ENCODE peak calls at places on chromosomes 12 and 14, in eight cellular contexts. X is H54; A is aorta; U is T1000; O is ovary; L is HuH-7.5; H is activated CD8-positive, alpha-beta memory T cell treated with anti-CD3 and anti-CD28 coated beads, Interleukin-2, amount 50 U/mL, for 48 hours; T is NCI-H2081. R is an unnamed sample.

GRCh38 chr14:101313268-101313667 is 248.0 kb upstream of the DIO3 start:
- DNase-seq in X (no peak), A (no peak), U (no peak), O (no peak), L (no peak), H (no peak), T (no peak), R (no peak)

GRCh38 chr12:75961878-75962277 is 69.7 kb downstream of the PHLDA1 start:
- DNase-seq in X (no peak), A (no peak), U (no peak), O (no peak), L (no peak), H (no peak), T (no peak), R (no peak)

GRCh38 chr14:29548948-29549370 is 378.7 kb downstream of the PRKD1 start:
- DNase-seq in X (peak), A (no peak), U (peak), O (no peak), L (peak), H (no peak), T (peak), R (no peak)

GRCh38 chr14:100100032-100100405 is 34.8 kb downstream of the EVL start:
- DNase-seq in X (no peak), A (no peak), U (no peak), O (no peak), L (no peak), H (no peak), T (no peak), R (no peak)

GRCh38 chr12:12528361-12529092 is 34.1 kb downstream of the DUSP16 start:
- DNase-seq in X (no peak), A (no peak), U (no peak), O (no peak), L (no peak), H (no peak), T (peak), R (no peak)

GRCh38 chr12:57771873-57772428 is at the start of gene METTL1:
- DNase-seq in X (peak), A (peak), U (peak), O (peak), L (peak), H (peak), T (peak), R (peak)

GRCh38 chr12:108685469-108686247 is 45.7 kb downstream of the CORO1C start:
- DNase-seq in X (no peak), A (no peak), U (no peak), O (no peak), L (no peak), H (no peak), T (no peak), R (no peak)

GRCh38 chr14:94000267-94000666 is 3.2 kb downstream of the CCDC197 start:
- DNase-seq in X (no peak), A (no peak), U (no peak), O (no peak), L (no peak), H (no peak), T (no peak), R (no peak)

GRCh38 chr12:40733871-40734270 is 41.6 kb downstream of the CNTN1 start:
- DNase-seq in X (no peak), A (no peak), U (no peak), O (no peak), L (no peak), H (no peak), T (peak), R (no peak)

GRCh38 chr14:65229431-65230286 is 127.3 kb upstream of the MAX start:
- DNase-seq in X (no peak), A (peak), U (no peak), O (peak), L (no peak), H (peak), T (peak), R (no peak)

GRCh38 chr12:45343269-45344051 is 127.6 kb downstream of the ANO6 start:
- DNase-seq in X (peak), A (no peak), U (peak), O (no peak), L (no peak), H (no peak), T (no peak), R (no peak)

GRCh38 chr14:100538566-100539318 is 48.5 kb downstream of the BEGAIN start:
- DNase-seq in X (no peak), A (peak), U (no peak), O (peak), L (no peak), H (no peak), T (no peak), R (peak)

GRCh38 chr12:108147279-108147678 is 18.2 kb downstream of the WSCD2 start:
- DNase-seq in X (no peak), A (no peak), U (no peak), O (no peak), L (no peak), H (no peak), T (no peak), R (no peak)

GRCh38 chr12:45768194-45768593 is 38.7 kb downstream of the ARID2 start:
- DNase-seq in X (no peak), A (no peak), U (no peak), O (no peak), L (no peak), H (no peak), T (no peak), R (no peak)

GRCh38 chr14:23910081-23910875 is 43.3 kb upstream of the DHRS4 start:
- DNase-seq in X (peak), A (no peak), U (no peak), O (no peak), L (peak), H (no peak), T (peak), R (no peak)

GRCh38 chr12:69056743-69057515 is 124.0 kb upstream of the CPM start:
- DNase-seq in X (no peak), A (no peak), U (no peak), O (no peak), L (no peak), H (no peak), T (no peak), R (no peak)

GRCh38 chr14:74048291-74048690 is 29.1 kb downstream of the BBOF1 start:
- DNase-seq in X (no peak), A (no peak), U (no peak), O (no peak), L (no peak), H (no peak), T (no peak), R (no peak)

GRCh38 chr14:69879175-69880047 is at the start of gene SMOC1:
- DNase-seq in X (no peak), A (no peak), U (no peak), O (no peak), L (peak), H (no peak), T (peak), R (peak)

GRCh38 chr12:13000616-13000934 is 510 bp upstream of the HEBP1 start:
- DNase-seq in X (peak), A (no peak), U (no peak), O (no peak), L (peak), H (no peak), T (peak), R (no peak)

GRCh38 chr12:25496098-25496587 is 56.9 kb downstream of the LMNTD1 start:
- DNase-seq in X (no peak), A (no peak), U (no peak), O (no peak), L (no peak), H (no peak), T (no peak), R (no peak)

GRCh38 chr12:7934153-7934552 is 1.8 kb downstream of the SLC2A3 start:
- DNase-seq in X (no peak), A (no peak), U (no peak), O (no peak), L (no peak), H (no peak), T (no peak), R (no peak)

GRCh38 chr12:90801776-90802175 is 153.2 kb downstream of the CCER1 start:
- DNase-seq in X (peak), A (no peak), U (peak), O (no peak), L (no peak), H (no peak), T (no peak), R (no peak)

GRCh38 chr12:111434680-111435338 is 29.1 kb downstream of the SH2B3 start:
- DNase-seq in X (no peak), A (peak), U (no peak), O (peak), L (no peak), H (peak), T (peak), R (peak)

GRCh38 chr12:69936214-69936731 is 111.2 kb downstream of the MYRFL start:
- DNase-seq in X (no peak), A (no peak), U (no peak), O (no peak), L (no peak), H (no peak), T (no peak), R (no peak)

GRCh38 chr14:102408729-102409128 is 46.0 kb downstream of the TECPR2 start:
- DNase-seq in X (no peak), A (no peak), U (no peak), O (no peak), L (no peak), H (no peak), T (no peak), R (no peak)

GRCh38 chr12:68975811-68976210 is 42.8 kb upstream of the CPM start:
- DNase-seq in X (no peak), A (no peak), U (no peak), O (no peak), L (no peak), H (no peak), T (no peak), R (no peak)

GRCh38 chr12:62640910-62641448 is 174.4 kb downstream of the MON2 start:
- DNase-seq in X (peak), A (no peak), U (no peak), O (no peak), L (no peak), H (peak), T (no peak), R (no peak)

GRCh38 chr14:56488306-56488705 is 91.3 kb upstream of the TMEM260 start:
- DNase-seq in X (no peak), A (no peak), U (no peak), O (no peak), L (no peak), H (no peak), T (no peak), R (no peak)

GRCh38 chr12:29519585-29520182 is 22.2 kb upstream of the OVCH1 start:
- DNase-seq in X (no peak), A (no peak), U (no peak), O (no peak), L (peak), H (no peak), T (peak), R (no peak)